ENCODE peak calls at places on chromosomes 13 and 19, in eight cellular contexts. One of them, this sample, is unnamed.

GRCh38 chr19:6678690-6679109 is 8.7 kb upstream of the TNFSF14 start:
- DNase-seq in uterus: no peak
- DNase-seq in dorsolateral prefrontal cortex: no peak
- DNase-seq in adrenal gland: no peak
- DNase-seq in PC-9: no peak
- DNase-seq in mucosa of descending colon: no peak
- DNase-seq in fibroblast of mammary gland: peak
- DNase-seq in left ventricle myocardium inferior: no peak
- DNase-seq in this sample: peak

GRCh38 chr13:100347941-100348340 is 240.6 kb downstream of the GGACT start:
- DNase-seq in uterus: no peak
- DNase-seq in dorsolateral prefrontal cortex: no peak
- DNase-seq in adrenal gland: no peak
- DNase-seq in PC-9: peak
- DNase-seq in mucosa of descending colon: no peak
- DNase-seq in fibroblast of mammary gland: peak
- DNase-seq in left ventricle myocardium inferior: no peak
- DNase-seq in this sample: peak

GRCh38 chr13:113187263-113187669 is 21.2 kb downstream of the PCID2 start:
- DNase-seq in uterus: peak
- DNase-seq in dorsolateral prefrontal cortex: peak
- DNase-seq in adrenal gland: peak
- DNase-seq in PC-9: peak
- DNase-seq in mucosa of descending colon: no peak
- DNase-seq in fibroblast of mammary gland: peak
- DNase-seq in left ventricle myocardium inferior: peak
- DNase-seq in this sample: peak

GRCh38 chr19:3603121-3603841 is 3.4 kb downstream of the TBXA2R start:
- DNase-seq in uterus: no peak
- DNase-seq in dorsolateral prefrontal cortex: no peak
- DNase-seq in adrenal gland: peak
- DNase-seq in PC-9: no peak
- DNase-seq in mucosa of descending colon: no peak
- DNase-seq in fibroblast of mammary gland: no peak
- DNase-seq in left ventricle myocardium inferior: no peak
- DNase-seq in this sample: no peak

GRCh38 chr19:4379383-4380253 is 20.7 kb downstream of the SH3GL1 start:
- DNase-seq in uterus: peak
- DNase-seq in dorsolateral prefrontal cortex: no peak
- DNase-seq in adrenal gland: peak
- DNase-seq in PC-9: peak
- DNase-seq in mucosa of descending colon: peak
- DNase-seq in fibroblast of mammary gland: peak
- DNase-seq in left ventricle myocardium inferior: no peak
- DNase-seq in this sample: peak

GRCh38 chr13:43785681-43786471 is 896 bp downstream of the ENOX1 start:
- DNase-seq in uterus: peak
- DNase-seq in dorsolateral prefrontal cortex: peak
- DNase-seq in adrenal gland: peak
- DNase-seq in PC-9: peak
- DNase-seq in mucosa of descending colon: peak
- DNase-seq in fibroblast of mammary gland: peak
- DNase-seq in left ventricle myocardium inferior: peak
- DNase-seq in this sample: peak

GRCh38 chr13:113239986-113240385 is 30.6 kb downstream of the CUL4A start:
- DNase-seq in uterus: no peak
- DNase-seq in dorsolateral prefrontal cortex: no peak
- DNase-seq in adrenal gland: no peak
- DNase-seq in PC-9: no peak
- DNase-seq in mucosa of descending colon: no peak
- DNase-seq in fibroblast of mammary gland: no peak
- DNase-seq in left ventricle myocardium inferior: no peak
- DNase-seq in this sample: no peak

GRCh38 chr19:35162471-35163326 is 8.2 kb downstream of the FXYD5 start:
- DNase-seq in uterus: no peak
- DNase-seq in dorsolateral prefrontal cortex: no peak
- DNase-seq in adrenal gland: no peak
- DNase-seq in PC-9: peak
- DNase-seq in mucosa of descending colon: no peak
- DNase-seq in fibroblast of mammary gland: no peak
- DNase-seq in left ventricle myocardium inferior: no peak
- DNase-seq in this sample: peak

GRCh38 chr19:6710273-6711077 is 10.0 kb downstream of the C3 start:
- DNase-seq in uterus: no peak
- DNase-seq in dorsolateral prefrontal cortex: no peak
- DNase-seq in adrenal gland: no peak
- DNase-seq in PC-9: no peak
- DNase-seq in mucosa of descending colon: no peak
- DNase-seq in fibroblast of mammary gland: no peak
- DNase-seq in left ventricle myocardium inferior: no peak
- DNase-seq in this sample: no peak

GRCh38 chr13:32863596-32863995 is 152.6 kb upstream of the KL start:
- DNase-seq in uterus: no peak
- DNase-seq in dorsolateral prefrontal cortex: no peak
- DNase-seq in adrenal gland: no peak
- DNase-seq in PC-9: no peak
- DNase-seq in mucosa of descending colon: no peak
- DNase-seq in fibroblast of mammary gland: no peak
- DNase-seq in left ventricle myocardium inferior: no peak
- DNase-seq in this sample: no peak

GRCh38 chr13:79679334-79679733 is 198.4 kb downstream of the NDFIP2 start:
- DNase-seq in uterus: peak
- DNase-seq in dorsolateral prefrontal cortex: peak
- DNase-seq in adrenal gland: peak
- DNase-seq in PC-9: peak
- DNase-seq in mucosa of descending colon: peak
- DNase-seq in fibroblast of mammary gland: peak
- DNase-seq in left ventricle myocardium inferior: peak
- DNase-seq in this sample: peak

GRCh38 chr13:64697226-64697625 is 2532.9 kb downstream of the PCDH9 start:
- DNase-seq in uterus: no peak
- DNase-seq in dorsolateral prefrontal cortex: no peak
- DNase-seq in adrenal gland: no peak
- DNase-seq in PC-9: no peak
- DNase-seq in mucosa of descending colon: no peak
- DNase-seq in fibroblast of mammary gland: no peak
- DNase-seq in left ventricle myocardium inferior: no peak
- DNase-seq in this sample: no peak

GRCh38 chr13:44306401-44307192 is 67.0 kb upstream of the SERP2 start:
- DNase-seq in uterus: peak
- DNase-seq in dorsolateral prefrontal cortex: peak
- DNase-seq in adrenal gland: peak
- DNase-seq in PC-9: peak
- DNase-seq in mucosa of descending colon: peak
- DNase-seq in fibroblast of mammary gland: peak
- DNase-seq in left ventricle myocardium inferior: peak
- DNase-seq in this sample: peak

GRCh38 chr19:17538684-17539287 is 16.7 kb upstream of the COLGALT1 start:
- DNase-seq in uterus: no peak
- DNase-seq in dorsolateral prefrontal cortex: no peak
- DNase-seq in adrenal gland: no peak
- DNase-seq in PC-9: no peak
- DNase-seq in mucosa of descending colon: no peak
- DNase-seq in fibroblast of mammary gland: no peak
- DNase-seq in left ventricle myocardium inferior: no peak
- DNase-seq in this sample: no peak

GRCh38 chr19:31285744-31286143 is 63.5 kb downstream of the TSHZ3 start:
- DNase-seq in uterus: peak
- DNase-seq in dorsolateral prefrontal cortex: no peak
- DNase-seq in adrenal gland: peak
- DNase-seq in PC-9: no peak
- DNase-seq in mucosa of descending colon: no peak
- DNase-seq in fibroblast of mammary gland: peak
- DNase-seq in left ventricle myocardium inferior: no peak
- DNase-seq in this sample: no peak

GRCh38 chr19:10379880-10380310 is 477 bp downstream of the TYK2 start:
- DNase-seq in uterus: no peak
- DNase-seq in dorsolateral prefrontal cortex: no peak
- DNase-seq in adrenal gland: no peak
- DNase-seq in PC-9: no peak
- DNase-seq in mucosa of descending colon: no peak
- DNase-seq in fibroblast of mammary gland: no peak
- DNase-seq in left ventricle myocardium inferior: no peak
- DNase-seq in this sample: no peak

GRCh38 chr19:49272204-49272603 is 52.8 kb downstream of the SLC6A16 start:
- DNase-seq in uterus: no peak
- DNase-seq in dorsolateral prefrontal cortex: no peak
- DNase-seq in adrenal gland: no peak
- DNase-seq in PC-9: peak
- DNase-seq in mucosa of descending colon: no peak
- DNase-seq in fibroblast of mammary gland: peak
- DNase-seq in left ventricle myocardium inferior: no peak
- DNase-seq in this sample: peak

GRCh38 chr19:14475251-14476073 is at the start of gene PTGER1:
- DNase-seq in uterus: no peak
- DNase-seq in dorsolateral prefrontal cortex: no peak
- DNase-seq in adrenal gland: no peak
- DNase-seq in PC-9: peak
- DNase-seq in mucosa of descending colon: peak
- DNase-seq in fibroblast of mammary gland: peak
- DNase-seq in left ventricle myocardium inferior: no peak
- DNase-seq in this sample: peak
- TF ChIP-seq CTCF in uterus: peak
- TF ChIP-seq CTCF in dorsolateral prefrontal cortex: no peak
- TF ChIP-seq CTCF in adrenal gland: peak
- TF ChIP-seq CTCF in PC-9: peak
- TF ChIP-seq CTCF in mucosa of descending colon: no peak
- TF ChIP-seq CTCF in fibroblast of mammary gland: no peak
- TF ChIP-seq CTCF in left ventricle myocardium inferior: peak
- TF ChIP-seq CTCF in this sample: peak

DNA sequence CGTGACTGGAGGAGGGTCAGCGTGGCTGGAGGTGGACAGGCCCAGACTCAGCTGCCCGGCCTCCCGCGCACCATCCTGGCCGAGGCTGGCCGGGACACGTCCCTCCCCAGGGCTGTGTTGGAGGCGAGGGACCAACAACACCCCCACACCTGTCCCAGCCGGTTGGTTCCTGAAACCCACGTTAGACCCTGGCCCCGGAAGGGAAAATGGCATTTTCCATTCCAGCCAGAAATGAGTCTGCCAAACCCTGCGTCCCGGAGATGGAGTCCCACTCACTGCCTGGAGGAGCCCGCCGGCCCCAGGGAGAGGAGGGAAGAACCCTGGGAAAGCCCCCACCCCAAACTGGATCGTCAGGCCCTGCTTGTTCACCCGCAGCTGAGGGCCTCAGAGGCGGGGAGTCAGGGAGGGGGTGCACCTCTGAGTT is 4.8 kb upstream of the WDR18 start:
- DNase-seq in uterus: no peak
- DNase-seq in dorsolateral prefrontal cortex: no peak
- DNase-seq in adrenal gland: no peak
- DNase-seq in PC-9: no peak
- DNase-seq in mucosa of descending colon: no peak
- DNase-seq in fibroblast of mammary gland: no peak
- DNase-seq in left ventricle myocardium inferior: no peak
- DNase-seq in this sample: peak
- H3K4me3 ChIP-seq in uterus: no peak
- H3K4me3 ChIP-seq in dorsolateral prefrontal cortex: no peak
- H3K4me3 ChIP-seq in adrenal gland: no peak
- H3K4me3 ChIP-seq in PC-9: no peak
- H3K4me3 ChIP-seq in mucosa of descending colon: no peak
- H3K4me3 ChIP-seq in fibroblast of mammary gland: no peak
- H3K4me3 ChIP-seq in left ventricle myocardium inferior: no peak
- H3K4me3 ChIP-seq in this sample: no peak

DNA sequence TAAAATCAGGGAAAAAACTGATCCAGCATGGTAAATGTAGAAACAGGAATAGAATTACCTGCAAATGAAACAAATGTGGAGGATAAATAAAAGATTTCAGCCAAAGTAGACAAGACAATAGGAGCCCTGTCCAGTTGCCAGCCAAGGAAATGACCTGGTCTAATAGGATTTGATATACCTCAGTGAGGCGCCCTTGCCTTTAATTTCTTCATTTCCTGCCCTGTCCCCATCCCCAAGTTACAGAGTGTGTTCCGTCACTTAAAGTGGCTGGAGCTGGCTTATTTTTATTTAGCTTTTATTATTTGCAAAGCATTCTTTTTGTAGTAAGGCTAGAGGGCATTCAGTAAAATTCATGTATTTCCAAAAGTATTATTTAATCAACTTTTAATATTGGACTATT is 1022.0 kb downstream of the EFNB2 start:
- DNase-seq in uterus: no peak
- DNase-seq in dorsolateral prefrontal cortex: no peak
- DNase-seq in adrenal gland: no peak
- DNase-seq in PC-9: no peak
- DNase-seq in mucosa of descending colon: no peak
- DNase-seq in fibroblast of mammary gland: no peak
- DNase-seq in left ventricle myocardium inferior: no peak
- DNase-seq in this sample: no peak
- TF ChIP-seq CTCF in uterus: no peak
- TF ChIP-seq CTCF in dorsolateral prefrontal cortex: no peak
- TF ChIP-seq CTCF in adrenal gland: no peak
- TF ChIP-seq CTCF in PC-9: no peak
- TF ChIP-seq CTCF in mucosa of descending colon: no peak
- TF ChIP-seq CTCF in fibroblast of mammary gland: no peak
- TF ChIP-seq CTCF in left ventricle myocardium inferior: no peak
- TF ChIP-seq CTCF in this sample: no peak

GRCh38 chr19:33062902-33063301 is 1.8 kb downstream of the RHPN2 start:
- DNase-seq in uterus: no peak
- DNase-seq in dorsolateral prefrontal cortex: no peak
- DNase-seq in adrenal gland: no peak
- DNase-seq in PC-9: no peak
- DNase-seq in mucosa of descending colon: no peak
- DNase-seq in fibroblast of mammary gland: no peak
- DNase-seq in left ventricle myocardium inferior: no peak
- DNase-seq in this sample: no peak
- H3K4me3 ChIP-seq in uterus: no peak
- H3K4me3 ChIP-seq in dorsolateral prefrontal cortex: no peak
- H3K4me3 ChIP-seq in adrenal gland: no peak
- H3K4me3 ChIP-seq in PC-9: peak
- H3K4me3 ChIP-seq in mucosa of descending colon: no peak
- H3K4me3 ChIP-seq in fibroblast of mammary gland: no peak
- H3K4me3 ChIP-seq in left ventricle myocardium inferior: peak
- H3K4me3 ChIP-seq in this sample: no peak

DNA sequence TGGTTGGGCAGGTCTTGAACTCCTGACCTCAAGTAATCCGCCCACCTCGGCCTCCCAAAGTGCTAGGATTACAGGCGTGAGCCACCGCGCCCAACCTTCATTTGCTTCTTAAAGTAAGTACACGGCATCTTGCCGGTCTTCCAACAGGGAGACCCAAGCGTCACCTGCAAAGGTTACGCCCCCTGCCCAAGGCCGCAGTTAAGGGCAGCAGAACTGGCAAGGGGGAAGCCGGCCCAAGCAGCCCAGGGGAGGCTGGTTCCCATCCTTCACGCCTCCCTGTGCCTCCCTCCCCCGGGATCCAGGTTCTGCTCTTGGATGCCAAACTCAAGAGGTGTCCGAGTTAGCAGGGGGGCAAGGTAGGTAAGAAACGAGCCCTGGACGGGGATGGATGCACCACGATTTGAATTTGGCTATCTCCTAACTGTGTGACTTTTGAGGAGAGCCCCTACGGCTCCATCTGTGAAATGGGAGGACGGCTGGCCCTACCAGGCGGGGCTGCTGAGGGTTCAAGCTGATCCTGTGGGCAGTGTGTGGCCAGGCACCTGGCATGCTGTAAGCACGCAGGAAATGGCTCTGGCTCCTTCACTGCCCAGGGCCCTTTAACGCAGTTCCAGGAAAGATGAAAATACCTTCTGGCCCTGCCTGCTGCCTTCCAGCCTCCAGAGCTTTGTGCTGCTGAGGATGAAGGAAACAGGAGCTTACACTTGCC is 9.0 kb downstream of the RFX1 start:
- DNase-seq in uterus: no peak
- DNase-seq in dorsolateral prefrontal cortex: no peak
- DNase-seq in adrenal gland: no peak
- DNase-seq in PC-9: no peak
- DNase-seq in mucosa of descending colon: no peak
- DNase-seq in fibroblast of mammary gland: no peak
- DNase-seq in left ventricle myocardium inferior: peak
- DNase-seq in this sample: no peak
- TF ChIP-seq CTCF in uterus: no peak
- TF ChIP-seq CTCF in dorsolateral prefrontal cortex: no peak
- TF ChIP-seq CTCF in adrenal gland: no peak
- TF ChIP-seq CTCF in PC-9: no peak
- TF ChIP-seq CTCF in mucosa of descending colon: no peak
- TF ChIP-seq CTCF in fibroblast of mammary gland: no peak
- TF ChIP-seq CTCF in left ventricle myocardium inferior: no peak
- TF ChIP-seq CTCF in this sample: no peak

This sample was measured in epithelial cell of esophagus.